ENCODE peak calls at places on chromosomes 12 and 14, in eight cellular contexts. F, L, T, C, O, I, K and A are unnamed samples.

GRCh38 chr12:11877869-11878780 is 192.6 kb upstream of the BCL2L14 start:
- DNase-seq in I (peak; percentile 97), T (no peak), C (no peak), F (peak; percentile 85), L (no peak), K (peak; percentile 31), O (no peak), A (no peak)

GRCh38 chr14:88748288-88748687 is 44.5 kb downstream of the EML5 start:
- DNase-seq in I (no peak), C (no peak), O (no peak), T (no peak), F (no peak), L (no peak), K (no peak), A (no peak)

GRCh38 chr12:68497702-68498101 is 113.0 kb upstream of the RAP1B start:
- DNase-seq in F (peak; percentile 72), L (peak; percentile 3), O (no peak), C (no peak), I (no peak), T (no peak), K (no peak), A (no peak)

GRCh38 chr14:100893760-100894159 is 9.8 kb downstream of the RTL1 start:
- DNase-seq in I (no peak), T (no peak), C (no peak), F (no peak), K (no peak), L (no peak), O (no peak), A (no peak)

GRCh38 chr12:70645494-70646317 is 8.5 kb upstream of the PTPRB start:
- DNase-seq in I (no peak), C (no peak), O (no peak), T (no peak), F (peak; percentile 94), K (peak; percentile 42), L (no peak), A (no peak)

GRCh38 chr12:17511369-17511768 is 578.6 kb downstream of the RERGL start:
- DNase-seq in K (no peak), F (no peak), T (no peak), L (no peak), O (no peak), C (no peak), I (no peak), A (no peak)

GRCh38 chr12:108129017-108129812 is at the start of gene WSCD2:
- DNase-seq in K (peak; percentile 82), I (peak; percentile 36), F (peak; percentile 1), T (no peak), C (no peak), L (no peak), O (peak; percentile 47), A (peak; percentile 45)

GRCh38 chr12:57518920-57519757 is 1.2 kb downstream of the DDIT3 start:
- DNase-seq in K (peak; percentile 75), F (peak; percentile 48), L (no peak), C (no peak), O (no peak), T (no peak), I (peak; percentile 28), A (no peak)

GRCh38 chr14:77485901-77486678 is 12.5 kb downstream of the ISM2 start:
- DNase-seq in I (no peak), C (no peak), O (no peak), F (peak; percentile 79), L (no peak), T (no peak), K (no peak), A (no peak)